ENCODE peak calls at places on chromosomes 5 and 9, in four cellular contexts. L, J, I and P are unnamed samples.
A peak's percentile ranks its signal among the peaks of the same experiment; 100 is the strongest.

GRCh38 chr9:557601-558201 is 283.8 kb upstream of the DMRT1 start:
- DNase-seq in J (no peak), L (no peak), I (peak; percentile 11), P (no peak)

GRCh38 chr9:4997196-4997595 is 12.1 kb downstream of the JAK2 start:
- DNase-seq in L (no peak), J (no peak), I (no peak), P (no peak)

GRCh38 chr5:179120951-179121666 is 60.9 kb downstream of the ZNF354C start:
- DNase-seq in J (no peak), L (no peak), I (no peak), P (no peak)

GRCh38 chr9:18947772-18948391 is 85.1 kb downstream of the SAXO1 start:
- DNase-seq in L (no peak), I (no peak), J (no peak), P (peak; percentile 52)

GRCh38 chr5:176652136-176652535 is 4.9 kb downstream of the TSPAN17 start:
- DNase-seq in L (no peak), J (peak; percentile 88), I (no peak), P (peak; percentile 42)

GRCh38 chr5:106530150-106530549 is 1140.6 kb downstream of the EFNA5 start:
- DNase-seq in J (no peak), L (no peak), I (no peak), P (no peak)

GRCh38 chr9:119533509-119533908 is 164.3 kb upstream of the BRINP1 start:
- DNase-seq in I (no peak), L (no peak), J (no peak), P (peak; percentile 5)

GRCh38 chr9:74760031-74760700 is 127.6 kb downstream of the TRPM6 start:
- DNase-seq in L (no peak), I (peak; percentile 24), J (no peak), P (no peak)

GRCh38 chr5:173890195-173890951 is 2.2 kb downstream of the CPEB4 start:
- DNase-seq in J (peak; percentile 36), I (no peak), L (no peak), P (no peak)

GRCh38 chr5:90747175-90747574 is 188.6 kb downstream of the ADGRV1 start:
- DNase-seq in L (no peak), I (no peak), J (peak; percentile 18), P (no peak)

GRCh38 chr9:136245194-136246150 is at the start of gene QSOX2:
- DNase-seq in L (peak; percentile 11), J (peak; percentile 92), I (peak; percentile 46), P (peak; percentile 94)

GRCh38 chr9:79255681-79256080 is 316.1 kb upstream of the TLE4 start:
- DNase-seq in J (no peak), I (no peak), L (no peak), P (no peak)

GRCh38 chr5:129460121-129460950 is at the start of gene ADAMTS19:
- DNase-seq in L (no peak), I (no peak), J (no peak), P (peak; percentile 69)

GRCh38 chr5:36644727-36645126 is 38.3 kb downstream of the SLC1A3 start:
- DNase-seq in I (no peak), L (no peak), J (no peak), P (no peak)

GRCh38 chr9:99030082-99030481 is 74.8 kb upstream of the TGFBR1 start:
- DNase-seq in L (no peak), J (no peak), I (no peak), P (no peak)

GRCh38 chr9:134226221-134226930 is 62.0 kb upstream of the RNU6ATAC start:
- DNase-seq in J (no peak), I (peak; percentile 83), L (no peak), P (peak; percentile 41)

GRCh38 chr5:38553001-38553521 is 3.4 kb downstream of the LIFR start:
- DNase-seq in I (no peak), J (no peak), L (no peak), P (no peak)

GRCh38 chr9:133707761-133708122 is 30.4 kb downstream of the SARDH start:
- DNase-seq in L (no peak), I (no peak), J (no peak), P (no peak)

GRCh38 chr9:20405086-20405485 is 217.2 kb downstream of the MLLT3 start:
- DNase-seq in L (no peak), I (no peak), J (no peak), P (no peak)

GRCh38 chr5:169650701-169651331 is 13.7 kb downstream of the DOCK2 start:
- DNase-seq in J (peak; percentile 23), L (peak; percentile 76), I (no peak), P (no peak)
- TF ChIP-seq SP1 in J (no peak), L (no peak), I (no peak), P (no peak)

GRCh38 chr9:117546894-117547293 is 132.0 kb upstream of the ASTN2 start:
- DNase-seq in L (no peak), J (no peak), I (no peak), P (no peak)
- TF ChIP-seq FOXM1 in L (no peak), J (no peak), I (no peak), P (no peak)

GRCh38 chr5:150659360-150660107 is 1.5 kb upstream of the MYOZ3 start:
- DNase-seq in I (no peak), L (no peak), J (no peak), P (no peak)
- TF ChIP-seq SP1 in I (no peak), L (no peak), J (no peak), P (no peak)

GRCh38 chr9:76323481-76323880 is 70.7 kb downstream of the RFK start:
- DNase-seq in L (no peak), I (no peak), J (no peak), P (no peak)

GRCh38 chr9:76322810-76323209 is 71.4 kb downstream of the RFK start:
- DNase-seq in I (no peak), L (no peak), J (no peak), P (no peak)

GRCh38 chr9:76316069-76316468 is 78.2 kb downstream of the RFK start:
- DNase-seq in J (no peak), L (no peak), I (no peak), P (no peak)

GRCh38 chr9:76321185-76321828 is 72.9 kb downstream of the RFK start:
- DNase-seq in L (no peak), I (no peak), J (no peak), P (no peak)
- TF ChIP-seq FOXM1 in L (no peak), I (no peak), J (no peak), P (no peak)

DNA sequence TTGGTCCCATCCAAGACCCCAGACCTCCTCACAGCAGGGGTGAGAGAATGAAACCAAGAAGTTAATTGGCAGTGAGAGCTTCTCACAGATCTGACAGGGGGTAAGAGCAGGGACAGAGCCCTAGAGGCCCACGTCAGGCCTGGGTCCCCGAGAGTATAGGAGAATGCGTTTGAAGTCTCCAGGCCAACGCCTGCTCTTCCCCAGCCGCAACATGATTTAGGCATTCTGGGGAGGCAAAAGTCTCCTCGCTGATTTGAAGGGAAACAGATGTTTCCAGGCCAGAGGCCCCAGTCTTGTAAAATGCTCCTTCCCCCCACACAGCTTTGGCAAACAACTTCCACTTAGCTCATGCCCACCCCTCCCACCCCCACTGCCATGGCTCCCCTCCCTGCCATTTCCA is 239.2 kb upstream of the TRIM32 start:
- DNase-seq in J (no peak), L (no peak), I (no peak), P (no peak)
- TF ChIP-seq SP1 in J (no peak), L (no peak), I (no peak), P (no peak)

DNA sequence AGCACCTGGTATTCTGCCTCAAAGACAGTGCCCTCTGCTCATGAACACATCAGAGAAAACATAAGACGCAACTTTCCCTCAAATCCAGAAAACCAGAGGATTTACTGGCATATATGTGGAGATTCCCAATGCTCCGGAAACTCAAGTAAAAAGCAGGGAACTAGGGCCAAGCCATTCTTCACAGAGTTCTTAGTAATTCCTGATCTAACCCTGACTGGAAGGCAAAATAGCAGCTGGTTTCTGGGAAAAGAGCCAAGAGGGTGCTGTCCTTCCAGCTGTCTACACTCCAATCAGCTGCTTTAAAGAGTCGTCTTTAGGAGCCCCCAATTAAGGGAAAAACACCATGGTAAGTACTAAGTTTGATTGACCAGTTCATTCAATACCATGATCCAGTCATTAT is 49.6 kb downstream of the GNA14 start:
- DNase-seq in J (no peak), I (no peak), L (no peak), P (no peak)
- TF ChIP-seq FOXM1 in J (no peak), I (no peak), L (no peak), P (no peak)

GRCh38 chr9:101572316-101572715 is 22.5 kb downstream of the PPP3R2 start:
- DNase-seq in J (no peak), I (no peak), L (no peak), P (no peak)
- TF ChIP-seq SP1 in J (no peak), I (no peak), L (no peak), P (no peak)